ENCODE peak calls at places on chromosomes 4 and X, in five cellular contexts. V, X, E, R and U are unnamed samples.

GRCh38 chrX:51215266-51215665 is 117.4 kb upstream of the NUDT10 start:
- DNase-seq in V (peak; percentile 5), R (no peak), E (no peak), X (no peak), U (no peak)

GRCh38 chr4:101981756-101982155 is 191.2 kb downstream of the BANK1 start:
- DNase-seq in R (no peak), V (peak; percentile 28), E (no peak), X (no peak), U (peak; percentile 45)

GRCh38 chrX:101462892-101463291 is 22.4 kb upstream of the ARMCX4 start:
- DNase-seq in R (peak; percentile 10), X (no peak), E (no peak), V (peak; percentile 20), U (no peak)

GRCh38 chr4:48778431-48779094 is 1.5 kb downstream of the FRYL start:
- DNase-seq in X (no peak), R (peak; percentile 76), E (no peak), V (peak; percentile 2), U (no peak)

GRCh38 chrX:46072776-46073175 is 472.4 kb downstream of the ZNF674 start:
- DNase-seq in V (no peak), X (no peak), R (no peak), E (no peak), U (no peak)

GRCh38 chr4:38266616-38267015 is 306.4 kb downstream of the PTTG2 start:
- DNase-seq in V (no peak), R (peak; percentile 27), E (no peak), X (no peak), U (no peak)

GRCh38 chr4:19944251-19944650 is 307.5 kb upstream of the SLIT2 start:
- DNase-seq in V (no peak), R (no peak), X (no peak), E (no peak), U (no peak)

GRCh38 chr4:21304061-21304541 is 603.8 kb downstream of the PACRGL start:
- DNase-seq in X (no peak), V (peak; percentile 46), E (no peak), R (no peak), U (no peak)

GRCh38 chr4:54586343-54586953 is 71.3 kb upstream of the KIT start:
- DNase-seq in E (no peak), X (no peak), R (peak; percentile 43), V (no peak), U (no peak)

GRCh38 chr4:17273047-17273446 is 238.8 kb downstream of the QDPR start:
- DNase-seq in X (no peak), V (no peak), E (no peak), R (no peak), U (no peak)

GRCh38 chr4:23877758-23878229 is 12.1 kb downstream of the PPARGC1A start:
- DNase-seq in E (no peak), V (no peak), X (no peak), R (no peak), U (no peak)

GRCh38 chr4:15913631-15913970 is 24.9 kb downstream of the FGFBP1 start:
- DNase-seq in R (peak; percentile 90), E (no peak), X (no peak), V (no peak), U (no peak)

GRCh38 chrX:40646489-40647306 is 663 bp downstream of the CXorf38 start:
- DNase-seq in X (peak; percentile 54), E (peak; percentile 39), V (peak; percentile 13), R (peak; percentile 72), U (peak; percentile 54)

GRCh38 chrX:148620023-148620422 is 119.6 kb downstream of the AFF2 start:
- DNase-seq in E (no peak), X (no peak), R (no peak), V (no peak), U (no peak)

GRCh38 chr4:164617426-164617825 is 136.5 kb upstream of the SMIM31 start:
- DNase-seq in X (no peak), R (no peak), E (no peak), V (no peak), U (no peak)

GRCh38 chrX:138866643-138867042 is 155.1 kb upstream of the FGF13 start:
- DNase-seq in X (no peak), E (no peak), R (no peak), V (no peak), U (no peak)

GRCh38 chr4:41331224-41331623 is 74.5 kb downstream of the UCHL1 start:
- DNase-seq in V (no peak), R (no peak), X (no peak), E (no peak), U (no peak)

GRCh38 chr4:63123441-63123840 is 1285.8 kb downstream of the TECRL start:
- DNase-seq in R (no peak), V (no peak), E (no peak), X (no peak), U (no peak)

GRCh38 chrX:100593142-100593541 is 8.4 kb downstream of the TNMD start:
- DNase-seq in R (no peak), E (no peak), X (no peak), V (no peak), U (no peak)

GRCh38 chr4:41006141-41006540 is 208.2 kb downstream of the APBB2 start:
- DNase-seq in E (no peak), R (no peak), X (no peak), V (no peak), U (no peak)

GRCh38 chrX:103941201-103941975 is 21.0 kb upstream of the TMSB15B start:
- DNase-seq in V (peak; percentile 45), E (no peak), R (no peak), X (no peak), U (no peak)

GRCh38 chr4:85823295-85823694 is 348.3 kb downstream of the ARHGAP24 start:
- DNase-seq in V (no peak), R (no peak), E (no peak), X (no peak), U (no peak)

GRCh38 chr4:110636677-110637407 is 14.0 kb upstream of the PITX2 start:
- DNase-seq in E (no peak), R (peak; percentile 95), X (no peak), V (peak; percentile 55), U (no peak)

GRCh38 chr4:179843370-179843769 is 2399.8 kb upstream of the TENM3 start:
- DNase-seq in E (no peak), R (no peak), X (no peak), V (no peak), U (no peak)

GRCh38 chrX:149495573-149496071 is 9.5 kb downstream of the IDS start:
- DNase-seq in X (peak; percentile 43), R (peak; percentile 86), E (no peak), V (no peak), U (no peak)

GRCh38 chr4:140326395-140326993 is 47.0 kb upstream of the SCOC start:
- DNase-seq in E (no peak), V (peak; percentile 66), X (no peak), R (no peak), U (no peak)

GRCh38 chrX:30577362-30577961 is at the start of gene TASL:
- DNase-seq in V (no peak), E (no peak), R (no peak), X (no peak), U (no peak)

GRCh38 chr4:80307183-80307735 is 28.3 kb upstream of the CFAP299 start:
- DNase-seq in E (no peak), R (no peak), X (no peak), V (peak; percentile 43), U (no peak)

GRCh38 chr4:9997881-9998280 is 23.4 kb downstream of the SLC2A9 start:
- DNase-seq in V (no peak), R (no peak), X (no peak), E (no peak), U (no peak)

GRCh38 chrX:37347420-37347819 is 1.7 kb upstream of the PRRG1 start:
- DNase-seq in V (no peak), X (no peak), R (no peak), E (no peak), U (no peak)

GRCh38 chr4:80253510-80253909 is 13.0 kb upstream of the FGF5 start:
- DNase-seq in R (no peak), V (no peak), X (no peak), E (no peak), U (no peak)

GRCh38 chrX:101507986-101508385 is 22.7 kb downstream of the ARMCX4 start:
- DNase-seq in R (peak; percentile 41), X (no peak), E (no peak), V (no peak), U (no peak)

GRCh38 chr4:142705820-142706219 is 140.3 kb downstream of the INPP4B start:
- DNase-seq in X (no peak), V (no peak), E (no peak), R (no peak), U (no peak)

GRCh38 chr4:168124008-168124641 is 31.8 kb downstream of the ANXA10 start:
- DNase-seq in E (no peak), V (no peak), R (peak; percentile 30), X (no peak), U (no peak)

GRCh38 chrX:82218361-82218760 is 1016.5 kb downstream of the SH3BGRL start:
- DNase-seq in R (no peak), E (no peak), V (peak; percentile 52), X (no peak), U (no peak)

GRCh38 chrX:19886888-19887531 is 390 bp downstream of the SH3KBP1 start:
- DNase-seq in E (no peak), R (peak; percentile 76), V (peak; percentile 42), X (no peak), U (no peak)

GRCh38 chr4:85842540-85842939 is 367.6 kb downstream of the ARHGAP24 start:
- DNase-seq in V (no peak), X (peak; percentile 44), E (no peak), R (no peak), U (no peak)

GRCh38 chr4:2249526-2249991 is 7.6 kb upstream of the HAUS3 start:
- DNase-seq in X (peak; percentile 25), V (no peak), R (peak; percentile 59), E (no peak), U (peak; percentile 17)

GRCh38 chr4:122119739-122120138 is 32.4 kb upstream of the BLTP1 start:
- DNase-seq in R (no peak), V (no peak), E (no peak), X (no peak), U (no peak)

GRCh38 chr4:88107406-88108107 is 50.9 kb downstream of the ABCG2 start:
- DNase-seq in E (no peak), V (no peak), R (no peak), X (no peak), U (no peak)

GRCh38 chr4:188158336-188158735 is 19.1 kb downstream of the TRIML1 start:
- DNase-seq in E (no peak), R (no peak), X (no peak), V (no peak), U (no peak)
- H3K4me1 ChIP-seq in E (no peaks in the 10 kb centered on the region), R (no peaks in the 10 kb centered on the region), X (no peaks in the 10 kb centered on the region), V (no peaks in the 10 kb centered on the region), U (no peaks in the 10 kb centered on the region)

GRCh38 chrX:79366556-79366887 is 612 bp downstream of the ITM2A start:
- DNase-seq in R (no peak), V (no peak), E (no peak), X (no peak), U (no peak)
- H3K4me3 ChIP-seq in R (no peak overlapping the region), V (peak overlapping the region; percentile 30), E (peak overlapping the region; percentile 57), X (peak overlapping the region; percentile 34), U (peak overlapping the region; percentile 60)

GRCh38 chr4:794911-795725 is 30.8 kb downstream of the CPLX1 start:
- DNase-seq in X (no peak), V (no peak), R (peak; percentile 88), E (no peak), U (no peak)
- H3K4me1 ChIP-seq in X (peaks cover 9% of the 10 kb centered on the region), V (no peaks in the 10 kb centered on the region), R (no peaks in the 10 kb centered on the region), E (peaks cover 13% of the 10 kb centered on the region), U (peaks cover 13% of the 10 kb centered on the region)

GRCh38 chr4:148044889-148045352 is 313.0 kb downstream of the ARHGAP10 start:
- DNase-seq in X (no peak), E (no peak), R (peak; percentile 74), V (no peak), U (no peak)
- H3K4me3 ChIP-seq in X (no peak overlapping the region), E (no peak overlapping the region), R (no peak overlapping the region), V (no peak overlapping the region), U (no peak overlapping the region)

GRCh38 chr4:159413252-159413941 is 310.5 kb downstream of the RAPGEF2 start:
- DNase-seq in V (no peak), R (no peak), X (no peak), E (no peak), U (no peak)
- H3K4me1 ChIP-seq in V (peaks cover 9% of the 10 kb centered on the region), R (peaks cover 4% of the 10 kb centered on the region), X (no peaks in the 10 kb centered on the region), E (no peaks in the 10 kb centered on the region), U (no peaks in the 10 kb centered on the region)